ENCODE peak calls at places on chromosomes 4 and X, in nine cellular contexts. C is activated T-cell treated with anti-CD3 and anti-CD28 coated beads for 1 hour; I is MCF 10A; H is mucosa of descending colon; F is activated CD4-positive, alpha-beta T cell treated with anti-CD3 and anti-CD28 coated beads, Interleukin-2, amount 10 ng/mL, durations not matched to agents 7 days and 5 days; Q is activated effector memory CD4-positive, alpha-beta T cell treated with anti-CD3 and anti-CD28 coated beads, Interleukin-2, amount 50 U/mL, for 16 hours; T is Caki2; Z is stimulated activated CD4-positive, alpha-beta T cell treated with anti-CD3 and anti-CD28 coated beads, TNF-alpha, amount 100 ng/mL, for 1 hour; O is type B pancreatic cell. V is an unnamed sample.

GRCh38 chr4:44869222-44869882 is 143.0 kb upstream of the GNPDA2 start:
- DNase-seq in T (no peak), C (no peak), F (no peak), Z (no peak), H (no peak), O (no peak), Q (no peak), I (peak; percentile 14), V (no peak)

GRCh38 chr4:38185406-38185805 is 225.2 kb downstream of the PTTG2 start:
- DNase-seq in Q (no peak), I (no peak), T (no peak), Z (no peak), H (no peak), F (no peak), O (no peak), C (no peak), V (no peak)

GRCh38 chr4:147596377-147596776 is 20.8 kb upstream of the TMEM184C start:
- DNase-seq in O (no peak), Q (no peak), H (no peak), F (no peak), Z (no peak), C (no peak), I (peak; percentile 32), T (no peak), V (no peak)

GRCh38 chr4:113012776-113013175 is 36.7 kb upstream of the ANK2 start:
- DNase-seq in Q (no peak), I (no peak), C (no peak), O (no peak), F (no peak), Z (no peak), T (no peak), H (no peak), V (no peak)

GRCh38 chr4:7299051-7299907 is 106.9 kb downstream of the SORCS2 start:
- DNase-seq in C (no peak), T (no peak), F (no peak), I (no peak), H (no peak), O (no peak), Z (no peak), Q (no peak), V (no peak)

GRCh38 chr4:119059221-119059620 is 76.4 kb upstream of the MYOZ2 start:
- DNase-seq in Q (no peak), I (no peak), F (no peak), H (no peak), O (no peak), Z (no peak), T (no peak), C (no peak), V (no peak)

GRCh38 chrX:63503541-63503940 is 152.4 kb upstream of the SPIN4 start:
- DNase-seq in F (no peak), T (no peak), H (no peak), Z (no peak), O (no peak), C (no peak), I (no peak), Q (no peak), V (no peak)

GRCh38 chrX:119495734-119496520 is 27.7 kb downstream of the SLC25A5 start:
- DNase-seq in F (no peak), H (no peak), I (no peak), Z (no peak), C (no peak), O (no peak), Q (no peak), T (no peak), V (no peak)

GRCh38 chrX:47637546-47638195 is 7.9 kb upstream of the CFP start:
- DNase-seq in C (no peak), Q (peak; percentile 76), T (no peak), I (no peak), O (no peak), H (peak; percentile 59), F (peak; percentile 47), Z (no peak), V (no peak)

GRCh38 chrX:101759000-101759399 is 99.3 kb upstream of the ARMCX2 start:
- DNase-seq in T (peak; percentile 33), F (peak; percentile 29), O (no peak), H (no peak), I (peak; percentile 46), Q (no peak), C (no peak), Z (no peak), V (no peak)

GRCh38 chr4:126604273-126604867 is 1028.4 kb upstream of the INTU start:
- DNase-seq in O (no peak), T (peak; percentile 12), F (no peak), Q (no peak), H (no peak), Z (no peak), C (no peak), I (peak; percentile 55), V (no peak)

GRCh38 chr4:159390648-159391047 is 287.8 kb downstream of the RAPGEF2 start:
- DNase-seq in F (no peak), Q (no peak), T (peak; percentile 81), C (no peak), O (no peak), H (no peak), Z (no peak), I (peak; percentile 97), V (no peak)

GRCh38 chr4:11748169-11748872 is 319.6 kb upstream of the HS3ST1 start:
- DNase-seq in I (peak; percentile 78), O (no peak), Q (no peak), C (no peak), F (no peak), H (no peak), Z (no peak), T (peak; percentile 68), V (no peak)

GRCh38 chr4:145047151-145047550 is 50.8 kb downstream of the ANAPC10 start:
- DNase-seq in O (no peak), I (no peak), Z (no peak), F (no peak), Q (no peak), H (no peak), C (no peak), T (no peak), V (no peak)

GRCh38 chr4:81600511-81601269 is 129.0 kb upstream of the RASGEF1B start:
- DNase-seq in Z (no peak), O (no peak), Q (no peak), F (no peak), H (no peak), T (no peak), C (no peak), I (no peak), V (no peak)

GRCh38 chrX:11376163-11376562 is 83.0 kb downstream of the AMELX start:
- DNase-seq in C (no peak), H (no peak), Q (no peak), F (no peak), Z (no peak), I (no peak), O (no peak), T (no peak), V (no peak)

GRCh38 chr4:7255488-7255881 is 63.1 kb downstream of the SORCS2 start:
- DNase-seq in I (no peak), H (no peak), F (no peak), O (no peak), Q (no peak), Z (no peak), C (no peak), T (no peak), V (no peak)

GRCh38 chrX:57367649-57368048 is 81.1 kb downstream of the FAAH2 start:
- DNase-seq in Z (no peak), T (no peak), I (peak; percentile 5), C (no peak), F (no peak), Q (no peak), O (no peak), H (no peak), V (no peak)

GRCh38 chrX:28120076-28120475 is 138.8 kb upstream of the DCAF8L1 start:
- DNase-seq in T (peak; percentile 32), H (no peak), Q (no peak), I (peak; percentile 89), C (no peak), Z (no peak), F (no peak), O (no peak), V (no peak)

GRCh38 chrX:63506320-63506719 is 155.2 kb upstream of the SPIN4 start:
- DNase-seq in F (no peak), C (no peak), Q (no peak), Z (no peak), H (no peak), I (peak; percentile 44), T (peak; percentile 16), O (no peak), V (no peak)

GRCh38 chr4:136865591-136865990 is 666.7 kb downstream of the PCDH18 start:
- DNase-seq in H (no peak), O (no peak), T (no peak), Q (no peak), Z (no peak), F (no peak), I (no peak), C (no peak), V (no peak)

GRCh38 chr4:83132065-83132464 is 17.5 kb upstream of the PLAC8 start:
- DNase-seq in I (no peak), Q (no peak), T (no peak), C (no peak), H (no peak), F (no peak), Z (no peak), O (no peak), V (no peak)

GRCh38 chr4:38382492-38382891 is 281.5 kb upstream of the KLF3 start:
- DNase-seq in F (no peak), Z (no peak), T (no peak), O (no peak), H (no peak), C (no peak), I (no peak), Q (no peak), V (no peak)

GRCh38 chr4:55118397-55118796 is 7.0 kb downstream of the KDR start:
- DNase-seq in T (no peak), O (no peak), H (no peak), C (no peak), F (no peak), Q (no peak), Z (no peak), I (no peak), V (no peak)

GRCh38 chr4:105060628-105061027 is 86.0 kb upstream of the TET2 start:
- DNase-seq in Z (no peak), T (peak; percentile 75), C (no peak), I (peak; percentile 25), Q (no peak), F (peak; percentile 7), O (no peak), H (no peak), V (no peak)

GRCh38 chr4:11543710-11544109 is 115.0 kb upstream of the HS3ST1 start:
- DNase-seq in Z (no peak), T (peak; percentile 69), C (no peak), Q (no peak), I (peak; percentile 28), F (no peak), H (no peak), O (no peak), V (no peak)

GRCh38 chrX:130523460-130524394 is 121.9 kb downstream of the RBMX2 start:
- DNase-seq in C (no peak), Z (no peak), H (peak; percentile 27), Q (no peak), O (no peak), F (no peak), T (peak; percentile 44), I (no peak), V (peak; percentile 28)

GRCh38 chr4:125243835-125244397 is 70.8 kb upstream of the FAT4 start:
- DNase-seq in C (no peak), T (no peak), I (no peak), O (no peak), F (no peak), Q (no peak), H (no peak), Z (no peak), V (no peak)

GRCh38 chrX:40197071-40197470 is 99.3 kb upstream of the BCOR start:
- DNase-seq in Z (no peak), Q (no peak), T (no peak), F (no peak), O (no peak), C (no peak), I (no peak), H (no peak), V (no peak)

GRCh38 chrX:37759878-37760418 is 19.9 kb upstream of the CYBB start:
- DNase-seq in Q (no peak), T (no peak), I (no peak), H (no peak), F (no peak), C (no peak), O (no peak), Z (no peak), V (no peak)

GRCh38 chr4:2662598-2662997 is 93.5 kb downstream of the TNIP2 start:
- DNase-seq in Z (no peak), Q (no peak), F (no peak), H (no peak), T (no peak), C (no peak), O (no peak), I (peak; percentile 77), V (no peak)

V was measured in HuH-7.5.